ENCODE peak calls at places on chromosomes 5 and 9, in ten cellular contexts. T is osteocyte; Z is left ventricle myocardium inferior; H is CD8-positive, alpha-beta T cell; U is cardiac muscle cell; M is lung; W is HepG2; K is NB4; L is brain microvascular endothelial cell; D is GM10248. J is an unnamed sample.

GRCh38 chr5:79759436-79759835 is 69.8 kb downstream of the CMYA5 start:
- DNase-seq in T (no peak), Z (no peak), H (no peak), U (peak), M (no peak), W (no peak), K (no peak), L (peak), D (no peak), J (no peak)

GRCh38 chr9:109781541-109782197 is 1.7 kb downstream of the PALM2AKAP2 start:
- DNase-seq in T (no peak), Z (no peak), H (no peak), U (no peak), M (no peak), W (no peak), K (no peak), L (no peak), D (no peak), J (no peak)

GRCh38 chr5:80254767-80255424 is 952 bp downstream of the SERINC5 start:
- DNase-seq in T (no peak), Z (no peak), H (peak), U (peak), M (no peak), W (no peak), K (peak), L (peak), D (peak), J (no peak)

GRCh38 chr9:114309096-114309495 is 13.8 kb upstream of the ORM1 start:
- DNase-seq in T (peak), Z (no peak), H (no peak), U (no peak), M (no peak), W (no peak), K (no peak), L (no peak), D (no peak), J (no peak)

GRCh38 chr5:1668141-1668721 is 131.4 kb downstream of the MRPL36 start:
- DNase-seq in T (peak), Z (no peak), H (peak), U (no peak), M (peak), W (no peak), K (peak), L (no peak), D (no peak), J (no peak)

GRCh38 chr5:167339205-167339604 is 952.2 kb upstream of the WWC1 start:
- DNase-seq in T (no peak), Z (no peak), H (no peak), U (no peak), M (no peak), W (no peak), K (no peak), L (no peak), D (no peak), J (no peak)

GRCh38 chr9:127937383-127938297 is at the start of gene DPM2:
- DNase-seq in T (peak), Z (peak), H (peak), U (peak), M (peak), W (peak), K (peak), L (peak), D (peak), J (peak)

GRCh38 chr5:115850771-115851416 is 9.2 kb downstream of the AP3S1 start:
- DNase-seq in T (no peak), Z (no peak), H (no peak), U (peak), M (no peak), W (no peak), K (no peak), L (no peak), D (no peak), J (no peak)

GRCh38 chr9:93659837-93660177 is 83.4 kb downstream of the PHF2 start:
- DNase-seq in T (no peak), Z (peak), H (no peak), U (no peak), M (no peak), W (no peak), K (peak), L (no peak), D (no peak), J (peak)

GRCh38 chr5:124908603-124909451 is 162.4 kb upstream of the ZNF608 start:
- DNase-seq in T (no peak), Z (no peak), H (no peak), U (peak), M (no peak), W (peak), K (peak), L (no peak), D (peak), J (no peak)

GRCh38 chr5:163838738-163839137 is 333.3 kb downstream of the MAT2B start:
- DNase-seq in T (no peak), Z (no peak), H (no peak), U (no peak), M (no peak), W (no peak), K (no peak), L (no peak), D (no peak), J (no peak)

GRCh38 chr5:148491793-148492184 is 108.0 kb downstream of the FBXO38 start:
- DNase-seq in T (no peak), Z (no peak), H (no peak), U (no peak), M (no peak), W (peak), K (peak), L (no peak), D (no peak), J (no peak)

GRCh38 chr5:76332620-76333170 is 70.4 kb upstream of the IQGAP2 start:
- DNase-seq in T (no peak), Z (no peak), H (no peak), U (no peak), M (no peak), W (peak), K (no peak), L (no peak), D (no peak), J (no peak)

GRCh38 chr9:6498982-6499381 is 86.0 kb downstream of the UHRF2 start:
- DNase-seq in T (no peak), Z (no peak), H (no peak), U (peak), M (no peak), W (no peak), K (no peak), L (peak), D (no peak), J (no peak)

GRCh38 chr5:141354900-141355469 is at the start of gene PCDHGA4:
- DNase-seq in T (no peak), Z (no peak), H (no peak), U (peak), M (no peak), W (no peak), K (peak), L (no peak), D (no peak), J (no peak)

GRCh38 chr9:92954078-92954861 is 6.9 kb downstream of the FGD3 start:
- DNase-seq in T (no peak), Z (peak), H (peak), U (peak), M (peak), W (no peak), K (peak), L (no peak), D (no peak), J (no peak)

GRCh38 chr9:35499029-35499700 is 9.3 kb downstream of the RUSC2 start:
- DNase-seq in T (no peak), Z (no peak), H (no peak), U (no peak), M (no peak), W (no peak), K (no peak), L (no peak), D (no peak), J (no peak)

GRCh38 chr5:138942066-138942465 is 66.9 kb upstream of the LRRTM2 start:
- DNase-seq in T (no peak), Z (no peak), H (no peak), U (no peak), M (no peak), W (no peak), K (no peak), L (no peak), D (no peak), J (no peak)

GRCh38 chr9:123073991-123074422 is 40.5 kb downstream of the GPR21 start:
- DNase-seq in T (no peak), Z (no peak), H (no peak), U (peak), M (no peak), W (no peak), K (no peak), L (no peak), D (no peak), J (no peak)

GRCh38 chr5:132301341-132302274 is 7.4 kb downstream of the SLC22A4 start:
- DNase-seq in T (peak), Z (no peak), H (no peak), U (no peak), M (no peak), W (no peak), K (no peak), L (no peak), D (no peak), J (peak)

GRCh38 chr5:159768243-159768642 is 148.0 kb upstream of the ADRA1B start:
- DNase-seq in T (no peak), Z (no peak), H (no peak), U (peak), M (no peak), W (no peak), K (no peak), L (no peak), D (no peak), J (no peak)

GRCh38 chr9:14277202-14277601 is 36.7 kb downstream of the NFIB start:
- DNase-seq in T (no peak), Z (peak), H (no peak), U (peak), M (no peak), W (no peak), K (no peak), L (peak), D (no peak), J (no peak)

GRCh38 chr5:2697446-2698200 is 53.9 kb downstream of the IRX2 start:
- DNase-seq in T (peak), Z (no peak), H (no peak), U (no peak), M (no peak), W (no peak), K (no peak), L (no peak), D (no peak), J (no peak)

GRCh38 chr5:122056913-122057312 is 21.1 kb downstream of the LOX start:
- DNase-seq in T (no peak), Z (no peak), H (no peak), U (no peak), M (no peak), W (no peak), K (no peak), L (no peak), D (no peak), J (no peak)

GRCh38 chr9:90308746-90309145 is 333.9 kb downstream of the DIRAS2 start:
- DNase-seq in T (no peak), Z (no peak), H (no peak), U (no peak), M (no peak), W (no peak), K (no peak), L (no peak), D (no peak), J (no peak)

GRCh38 chr5:99104538-99105132 is 175.8 kb upstream of the CHD1 start:
- DNase-seq in T (no peak), Z (no peak), H (no peak), U (peak), M (no peak), W (peak), K (peak), L (no peak), D (peak), J (no peak)

GRCh38 chr9:87601175-87601574 is 103.5 kb downstream of the DAPK1 start:
- DNase-seq in T (no peak), Z (no peak), H (no peak), U (no peak), M (peak), W (peak), K (peak), L (no peak), D (no peak), J (peak)

GRCh38 chr5:176614805-176615478 is 5.0 kb upstream of the GPRIN1 start:
- DNase-seq in T (no peak), Z (no peak), H (no peak), U (peak), M (no peak), W (no peak), K (peak), L (peak), D (no peak), J (no peak)

GRCh38 chr9:126327016-126327749 is 554 bp downstream of the MVB12B start:
- DNase-seq in T (no peak), Z (no peak), H (peak), U (no peak), M (no peak), W (no peak), K (no peak), L (no peak), D (no peak), J (no peak)
- TF ChIP-seq CTCF in T (no peak), Z (no peak), H (no peak), U (no peak), M (no peak), W (no peak), K (no peak), L (no peak), D (no peak), J (no peak)

DNA sequence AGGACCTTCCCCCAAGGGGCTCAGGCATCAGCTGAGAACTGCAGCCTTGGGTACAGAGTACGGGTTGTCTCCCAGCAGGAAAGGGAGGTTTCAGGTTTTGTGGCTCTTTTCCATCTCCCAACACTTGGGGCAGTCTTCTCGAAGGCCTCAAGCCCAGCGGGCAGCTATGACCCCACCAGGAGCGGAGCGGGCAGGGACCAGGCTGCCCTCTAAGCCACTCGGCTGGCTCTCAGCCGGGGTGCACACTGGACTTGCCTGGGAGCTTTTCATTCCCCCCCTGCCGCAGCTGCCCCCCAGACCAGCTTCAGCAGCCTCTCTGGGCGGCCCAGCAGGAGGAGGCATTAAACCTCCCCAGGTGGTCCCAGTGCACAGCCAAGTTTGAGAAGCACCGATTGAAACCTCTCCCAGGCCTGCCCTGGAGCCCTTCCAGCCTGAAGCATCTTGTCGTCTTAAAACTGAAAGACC is 20.8 kb downstream of the NTNG2 start:
- DNase-seq in T (no peak), Z (no peak), H (no peak), U (peak), M (no peak), W (no peak), K (no peak), L (no peak), D (no peak), J (no peak)
- TF ChIP-seq CTCF in T (peak), Z (peak), H (no peak), U (peak), M (no peak), W (peak), K (no peak), L (peak), D (no peak), J (no peak)

GRCh38 chr9:137281345-137282116 is 4.0 kb downstream of the TOR4A start:
- DNase-seq in T (no peak), Z (no peak), H (no peak), U (no peak), M (no peak), W (no peak), K (no peak), L (no peak), D (no peak), J (no peak)

GRCh38 chr9:137278061-137278912 is 761 bp downstream of the TOR4A start:
- DNase-seq in T (no peak), Z (no peak), H (no peak), U (peak), M (no peak), W (no peak), K (peak), L (no peak), D (no peak), J (no peak)

GRCh38 chr9:137278913-137279711 is 1.6 kb downstream of the TOR4A start:
- DNase-seq in T (no peak), Z (no peak), H (no peak), U (no peak), M (no peak), W (no peak), K (no peak), L (no peak), D (no peak), J (no peak)

GRCh38 chr9:137279741-137280477 is 2.4 kb downstream of the TOR4A start:
- DNase-seq in T (no peak), Z (no peak), H (no peak), U (no peak), M (no peak), W (no peak), K (no peak), L (no peak), D (no peak), J (no peak)

GRCh38 chr9:137280478-137281344 is 3.2 kb downstream of the TOR4A start:
- DNase-seq in T (no peak), Z (no peak), H (no peak), U (peak), M (no peak), W (no peak), K (peak), L (no peak), D (peak), J (no peak)
- TF ChIP-seq CTCF in T (peak), Z (peak), H (no peak), U (peak), M (no peak), W (no peak), K (no peak), L (peak), D (peak), J (peak)

GRCh38 chr5:23139338-23140171 is 286.4 kb upstream of the CDH12 start:
- DNase-seq in T (no peak), Z (no peak), H (no peak), U (peak), M (no peak), W (peak), K (peak), L (no peak), D (no peak), J (no peak)
- TF ChIP-seq CTCF in T (peak), Z (peak), H (no peak), U (no peak), M (no peak), W (peak), K (peak), L (peak), D (peak), J (peak)

GRCh38 chr5:157366741-157367684 is 93.0 kb upstream of the NIPAL4 start:
- DNase-seq in T (peak), Z (no peak), H (no peak), U (peak), M (no peak), W (peak), K (peak), L (peak), D (no peak), J (no peak)

GRCh38 chr5:157371655-157372471 is 88.2 kb upstream of the NIPAL4 start:
- DNase-seq in T (no peak), Z (no peak), H (no peak), U (no peak), M (no peak), W (no peak), K (no peak), L (peak), D (no peak), J (no peak)

GRCh38 chr5:157370967-157371366 is 89.0 kb upstream of the NIPAL4 start:
- DNase-seq in T (peak), Z (no peak), H (no peak), U (no peak), M (no peak), W (no peak), K (no peak), L (peak), D (no peak), J (no peak)

GRCh38 chr5:157372472-157372822 is 87.6 kb upstream of the NIPAL4 start:
- DNase-seq in T (no peak), Z (no peak), H (no peak), U (no peak), M (no peak), W (no peak), K (no peak), L (no peak), D (no peak), J (no peak)

DNA sequence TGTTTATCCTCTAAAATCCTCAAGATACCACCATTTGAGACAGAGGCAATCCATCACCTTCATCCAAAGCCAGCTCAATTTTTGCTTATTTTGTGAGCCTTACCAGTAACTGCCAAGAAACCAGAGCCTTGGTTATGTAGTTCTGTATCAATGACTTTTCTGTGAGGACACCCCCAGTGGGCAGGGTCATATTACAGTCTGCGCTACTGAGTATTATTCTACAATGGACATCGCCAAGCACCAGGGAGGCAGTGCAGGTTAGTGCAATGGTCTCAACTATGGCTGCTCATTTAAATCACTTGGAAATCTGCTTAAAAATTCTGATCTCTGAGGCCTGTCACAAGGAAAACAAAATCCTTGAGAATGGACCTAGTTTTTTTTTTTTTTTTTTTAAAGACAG is 90.5 kb upstream of the NIPAL4 start:
- DNase-seq in T (peak), Z (no peak), H (no peak), U (no peak), M (no peak), W (no peak), K (no peak), L (no peak), D (no peak), J (no peak)
- TF ChIP-seq CTCF in T (no peak), Z (no peak), H (no peak), U (no peak), M (no peak), W (no peak), K (no peak), L (no peak), D (no peak), J (no peak)

GRCh38 chr5:143687604-143688003 is 124.4 kb upstream of the HMHB1 start:
- DNase-seq in T (no peak), Z (no peak), H (no peak), U (no peak), M (no peak), W (no peak), K (no peak), L (no peak), D (no peak), J (no peak)

GRCh38 chr5:143682221-143682620 is 129.7 kb upstream of the HMHB1 start:
- DNase-seq in T (no peak), Z (no peak), H (no peak), U (peak), M (no peak), W (no peak), K (no peak), L (peak), D (no peak), J (no peak)

GRCh38 chr5:143683459-143683858 is 128.5 kb upstream of the HMHB1 start:
- DNase-seq in T (no peak), Z (no peak), H (no peak), U (no peak), M (no peak), W (peak), K (no peak), L (no peak), D (no peak), J (no peak)

GRCh38 chr5:143682788-143683419 is 129.1 kb upstream of the HMHB1 start:
- DNase-seq in T (no peak), Z (no peak), H (no peak), U (no peak), M (no peak), W (no peak), K (no peak), L (no peak), D (no peak), J (no peak)

GRCh38 chr5:143685416-143685815 is 126.5 kb upstream of the HMHB1 start:
- DNase-seq in T (no peak), Z (no peak), H (no peak), U (peak), M (no peak), W (peak), K (no peak), L (peak), D (no peak), J (no peak)
- TF ChIP-seq CTCF in T (peak), Z (peak), H (no peak), U (peak), M (no peak), W (peak), K (no peak), L (peak), D (no peak), J (no peak)

DNA sequence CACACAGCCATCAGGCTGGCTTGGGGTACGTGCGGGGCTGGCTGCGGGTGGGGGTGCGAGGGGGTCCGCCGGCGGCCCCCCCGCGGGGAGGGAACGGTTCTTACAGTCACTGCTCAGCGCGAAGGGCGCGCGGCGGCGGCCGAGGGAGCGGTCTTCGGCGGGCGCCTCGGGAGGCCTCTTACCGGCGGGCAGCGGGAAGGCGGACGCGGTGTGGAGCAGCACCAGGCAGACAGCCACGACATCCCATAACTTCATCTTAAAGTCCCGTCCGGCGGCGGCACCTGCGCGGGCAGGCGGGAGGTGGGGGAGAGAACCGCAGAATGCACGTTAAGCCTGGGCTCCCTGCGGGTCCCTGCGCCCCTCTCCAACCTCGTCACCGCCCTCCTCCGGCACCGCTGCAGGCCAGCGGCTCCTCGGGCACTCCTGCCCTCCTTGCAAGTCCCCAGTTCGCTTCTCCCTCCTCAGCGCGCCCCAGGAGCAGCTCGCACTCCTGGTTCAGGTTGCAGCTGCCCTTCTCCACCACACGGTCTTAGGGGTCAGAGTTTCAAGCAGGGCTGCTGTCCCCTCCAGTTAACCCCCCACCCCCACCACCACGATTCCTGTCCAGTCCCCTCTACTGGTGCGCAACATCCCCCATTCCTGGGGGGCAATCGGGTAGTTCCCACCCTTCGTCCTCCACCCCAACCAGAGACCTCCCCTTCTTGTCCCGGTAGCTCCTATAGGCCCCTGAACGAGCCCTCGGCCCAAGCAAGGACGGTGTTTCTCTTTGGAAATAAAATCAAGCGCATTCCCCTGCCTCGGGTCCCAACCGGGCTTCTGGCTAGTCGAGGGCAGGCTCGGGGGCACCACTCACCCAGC is 5.1 kb downstream of the GDNF start:
- DNase-seq in T (no peak), Z (no peak), H (no peak), U (no peak), M (no peak), W (no peak), K (no peak), L (no peak), D (peak), J (no peak)
- TF ChIP-seq CTCF in T (no peak), Z (no peak), H (no peak), U (no peak), M (no peak), W (no peak), K (no peak), L (peak), D (no peak), J (no peak)

J was measured in CD14-positive monocyte.